ENCODE peak calls at places on chromosomes 1 and 21, in nine cellular contexts. One of them, this sample, is unnamed.

GRCh38 chr1:180151508-180151907 is 3.2 kb upstream of the QSOX1 start:
- DNase-seq in kidney epithelial cell: no peak
- DNase-seq in cardiac muscle cell: no peak
- DNase-seq in endodermal cell: no peak
- DNase-seq in Calu3: peak
- DNase-seq in AG04450: peak
- DNase-seq in fibroblast of pulmonary artery: peak
- DNase-seq in NB4: no peak
- DNase-seq in activated CD8-positive, alpha-beta T cell treated with anti-CD3 and anti-CD28 coated beads for 36 hours: no peak
- DNase-seq in this sample: no peak

GRCh38 chr21:29987762-29988161 is 48.0 kb upstream of the GRIK1 start:
- DNase-seq in kidney epithelial cell: no peak
- DNase-seq in cardiac muscle cell: no peak
- DNase-seq in endodermal cell: no peak
- DNase-seq in Calu3: no peak
- DNase-seq in AG04450: no peak
- DNase-seq in fibroblast of pulmonary artery: no peak
- DNase-seq in NB4: no peak
- DNase-seq in activated CD8-positive, alpha-beta T cell treated with anti-CD3 and anti-CD28 coated beads for 36 hours: no peak
- DNase-seq in this sample: no peak

GRCh38 chr1:16131636-16132324 is 24.1 kb downstream of the EPHA2 start:
- DNase-seq in kidney epithelial cell: no peak
- DNase-seq in cardiac muscle cell: no peak
- DNase-seq in endodermal cell: no peak
- DNase-seq in Calu3: no peak
- DNase-seq in AG04450: no peak
- DNase-seq in fibroblast of pulmonary artery: no peak
- DNase-seq in NB4: no peak
- DNase-seq in activated CD8-positive, alpha-beta T cell treated with anti-CD3 and anti-CD28 coated beads for 36 hours: no peak
- DNase-seq in this sample: no peak

GRCh38 chr21:37915516-37915915 is 741 bp downstream of the KCNJ6 start:
- DNase-seq in kidney epithelial cell: no peak
- DNase-seq in cardiac muscle cell: peak
- DNase-seq in endodermal cell: no peak
- DNase-seq in Calu3: no peak
- DNase-seq in AG04450: no peak
- DNase-seq in fibroblast of pulmonary artery: no peak
- DNase-seq in NB4: no peak
- DNase-seq in activated CD8-positive, alpha-beta T cell treated with anti-CD3 and anti-CD28 coated beads for 36 hours: no peak
- DNase-seq in this sample: no peak

GRCh38 chr1:201421041-201421440 is 489 bp downstream of the TNNI1 start:
- DNase-seq in kidney epithelial cell: no peak
- DNase-seq in cardiac muscle cell: no peak
- DNase-seq in endodermal cell: peak
- DNase-seq in Calu3: no peak
- DNase-seq in AG04450: no peak
- DNase-seq in fibroblast of pulmonary artery: no peak
- DNase-seq in NB4: no peak
- DNase-seq in activated CD8-positive, alpha-beta T cell treated with anti-CD3 and anti-CD28 coated beads for 36 hours: no peak
- DNase-seq in this sample: no peak

GRCh38 chr1:82818596-82818995 is 1017.9 kb downstream of the ADGRL2 start:
- DNase-seq in kidney epithelial cell: no peak
- DNase-seq in cardiac muscle cell: no peak
- DNase-seq in endodermal cell: no peak
- DNase-seq in Calu3: no peak
- DNase-seq in AG04450: no peak
- DNase-seq in fibroblast of pulmonary artery: no peak
- DNase-seq in NB4: no peak
- DNase-seq in activated CD8-positive, alpha-beta T cell treated with anti-CD3 and anti-CD28 coated beads for 36 hours: no peak
- DNase-seq in this sample: no peak

GRCh38 chr1:229207916-229208315 is 63.0 kb upstream of the RAB4A start:
- DNase-seq in kidney epithelial cell: no peak
- DNase-seq in cardiac muscle cell: no peak
- DNase-seq in endodermal cell: no peak
- DNase-seq in Calu3: no peak
- DNase-seq in AG04450: no peak
- DNase-seq in fibroblast of pulmonary artery: no peak
- DNase-seq in NB4: no peak
- DNase-seq in activated CD8-positive, alpha-beta T cell treated with anti-CD3 and anti-CD28 coated beads for 36 hours: no peak
- DNase-seq in this sample: no peak

GRCh38 chr1:76635784-76636183 is 231.5 kb upstream of the ST6GALNAC5 start:
- DNase-seq in kidney epithelial cell: no peak
- DNase-seq in cardiac muscle cell: no peak
- DNase-seq in endodermal cell: no peak
- DNase-seq in Calu3: no peak
- DNase-seq in AG04450: no peak
- DNase-seq in fibroblast of pulmonary artery: peak
- DNase-seq in NB4: no peak
- DNase-seq in activated CD8-positive, alpha-beta T cell treated with anti-CD3 and anti-CD28 coated beads for 36 hours: no peak
- DNase-seq in this sample: no peak

GRCh38 chr21:44711327-44712202 is at the start of gene TSPEAR:
- DNase-seq in kidney epithelial cell: no peak
- DNase-seq in cardiac muscle cell: peak
- DNase-seq in endodermal cell: peak
- DNase-seq in Calu3: no peak
- DNase-seq in AG04450: no peak
- DNase-seq in fibroblast of pulmonary artery: no peak
- DNase-seq in NB4: no peak
- DNase-seq in activated CD8-positive, alpha-beta T cell treated with anti-CD3 and anti-CD28 coated beads for 36 hours: no peak
- DNase-seq in this sample: no peak

GRCh38 chr1:2606806-2607680 is 20.5 kb downstream of the PRXL2B start:
- DNase-seq in kidney epithelial cell: no peak
- DNase-seq in cardiac muscle cell: no peak
- DNase-seq in endodermal cell: peak
- DNase-seq in Calu3: no peak
- DNase-seq in AG04450: no peak
- DNase-seq in fibroblast of pulmonary artery: no peak
- DNase-seq in NB4: no peak
- DNase-seq in activated CD8-positive, alpha-beta T cell treated with anti-CD3 and anti-CD28 coated beads for 36 hours: no peak
- DNase-seq in this sample: no peak

GRCh38 chr1:18657436-18658179 is 27.0 kb downstream of the PAX7 start:
- DNase-seq in kidney epithelial cell: no peak
- DNase-seq in cardiac muscle cell: no peak
- DNase-seq in endodermal cell: no peak
- DNase-seq in Calu3: no peak
- DNase-seq in AG04450: no peak
- DNase-seq in fibroblast of pulmonary artery: no peak
- DNase-seq in NB4: no peak
- DNase-seq in activated CD8-positive, alpha-beta T cell treated with anti-CD3 and anti-CD28 coated beads for 36 hours: no peak
- DNase-seq in this sample: no peak

GRCh38 chr1:201020647-201021332 is 2.7 kb downstream of the KIF21B start:
- DNase-seq in kidney epithelial cell: no peak
- DNase-seq in cardiac muscle cell: no peak
- DNase-seq in endodermal cell: peak
- DNase-seq in Calu3: no peak
- DNase-seq in AG04450: no peak
- DNase-seq in fibroblast of pulmonary artery: peak
- DNase-seq in NB4: peak
- DNase-seq in activated CD8-positive, alpha-beta T cell treated with anti-CD3 and anti-CD28 coated beads for 36 hours: peak
- DNase-seq in this sample: no peak

GRCh38 chr1:186102559-186103148 is 272.4 kb downstream of the TPR start:
- DNase-seq in kidney epithelial cell: peak
- DNase-seq in cardiac muscle cell: peak
- DNase-seq in endodermal cell: no peak
- DNase-seq in Calu3: no peak
- DNase-seq in AG04450: peak
- DNase-seq in fibroblast of pulmonary artery: peak
- DNase-seq in NB4: peak
- DNase-seq in activated CD8-positive, alpha-beta T cell treated with anti-CD3 and anti-CD28 coated beads for 36 hours: no peak
- DNase-seq in this sample: no peak
- TF ChIP-seq CTCF in kidney epithelial cell: no peak
- TF ChIP-seq CTCF in cardiac muscle cell: no peak
- TF ChIP-seq CTCF in endodermal cell: no peak
- TF ChIP-seq CTCF in Calu3: no peak
- TF ChIP-seq CTCF in AG04450: no peak
- TF ChIP-seq CTCF in fibroblast of pulmonary artery: no peak
- TF ChIP-seq CTCF in NB4: no peak
- TF ChIP-seq CTCF in activated CD8-positive, alpha-beta T cell treated with anti-CD3 and anti-CD28 coated beads for 36 hours: no peak
- TF ChIP-seq CTCF in this sample: no peak

GRCh38 chr1:108570998-108571401 is 11.1 kb downstream of the EEIG2 start:
- DNase-seq in kidney epithelial cell: no peak
- DNase-seq in cardiac muscle cell: peak
- DNase-seq in endodermal cell: no peak
- DNase-seq in Calu3: peak
- DNase-seq in AG04450: no peak
- DNase-seq in fibroblast of pulmonary artery: no peak
- DNase-seq in NB4: no peak
- DNase-seq in activated CD8-positive, alpha-beta T cell treated with anti-CD3 and anti-CD28 coated beads for 36 hours: no peak
- DNase-seq in this sample: no peak

GRCh38 chr1:108569097-108569728 is 9.3 kb downstream of the EEIG2 start:
- DNase-seq in kidney epithelial cell: no peak
- DNase-seq in cardiac muscle cell: no peak
- DNase-seq in endodermal cell: no peak
- DNase-seq in Calu3: no peak
- DNase-seq in AG04450: no peak
- DNase-seq in fibroblast of pulmonary artery: no peak
- DNase-seq in NB4: no peak
- DNase-seq in activated CD8-positive, alpha-beta T cell treated with anti-CD3 and anti-CD28 coated beads for 36 hours: no peak
- DNase-seq in this sample: no peak

GRCh38 chr1:108572182-108572581 is 12.3 kb downstream of the EEIG2 start:
- DNase-seq in kidney epithelial cell: no peak
- DNase-seq in cardiac muscle cell: no peak
- DNase-seq in endodermal cell: no peak
- DNase-seq in Calu3: no peak
- DNase-seq in AG04450: no peak
- DNase-seq in fibroblast of pulmonary artery: no peak
- DNase-seq in NB4: no peak
- DNase-seq in activated CD8-positive, alpha-beta T cell treated with anti-CD3 and anti-CD28 coated beads for 36 hours: peak
- DNase-seq in this sample: no peak

GRCh38 chr1:108568589-108568988 is 8.7 kb downstream of the EEIG2 start:
- DNase-seq in kidney epithelial cell: no peak
- DNase-seq in cardiac muscle cell: no peak
- DNase-seq in endodermal cell: no peak
- DNase-seq in Calu3: no peak
- DNase-seq in AG04450: no peak
- DNase-seq in fibroblast of pulmonary artery: no peak
- DNase-seq in NB4: no peak
- DNase-seq in activated CD8-positive, alpha-beta T cell treated with anti-CD3 and anti-CD28 coated beads for 36 hours: no peak
- DNase-seq in this sample: no peak

DNA sequence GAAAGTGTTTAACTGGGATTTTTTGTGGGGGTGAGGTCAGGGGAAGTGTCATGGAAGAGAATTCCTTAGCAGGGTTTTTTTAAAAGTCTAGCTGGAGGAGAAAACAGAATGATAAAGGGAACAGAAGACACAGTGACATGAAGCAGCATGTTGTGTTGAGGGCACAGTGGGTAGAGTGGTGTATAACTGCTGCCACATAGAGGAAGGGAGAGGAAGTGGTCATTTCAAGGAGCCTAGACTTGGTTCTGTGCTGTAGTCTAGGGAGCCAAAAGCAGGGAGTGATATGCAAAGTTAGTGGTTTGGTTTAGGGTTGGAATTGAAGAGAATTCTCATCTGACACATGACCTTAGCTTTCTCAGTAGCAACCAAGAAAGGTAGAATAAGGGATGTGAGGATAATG is 10.2 kb downstream of the EEIG2 start:
- DNase-seq in kidney epithelial cell: no peak
- DNase-seq in cardiac muscle cell: peak
- DNase-seq in endodermal cell: no peak
- DNase-seq in Calu3: no peak
- DNase-seq in AG04450: no peak
- DNase-seq in fibroblast of pulmonary artery: peak
- DNase-seq in NB4: peak
- DNase-seq in activated CD8-positive, alpha-beta T cell treated with anti-CD3 and anti-CD28 coated beads for 36 hours: peak
- DNase-seq in this sample: peak
- TF ChIP-seq CTCF in kidney epithelial cell: peak
- TF ChIP-seq CTCF in cardiac muscle cell: peak
- TF ChIP-seq CTCF in endodermal cell: peak
- TF ChIP-seq CTCF in Calu3: no peak
- TF ChIP-seq CTCF in AG04450: peak
- TF ChIP-seq CTCF in fibroblast of pulmonary artery: peak
- TF ChIP-seq CTCF in NB4: peak
- TF ChIP-seq CTCF in activated CD8-positive, alpha-beta T cell treated with anti-CD3 and anti-CD28 coated beads for 36 hours: peak
- TF ChIP-seq CTCF in this sample: peak

DNA sequence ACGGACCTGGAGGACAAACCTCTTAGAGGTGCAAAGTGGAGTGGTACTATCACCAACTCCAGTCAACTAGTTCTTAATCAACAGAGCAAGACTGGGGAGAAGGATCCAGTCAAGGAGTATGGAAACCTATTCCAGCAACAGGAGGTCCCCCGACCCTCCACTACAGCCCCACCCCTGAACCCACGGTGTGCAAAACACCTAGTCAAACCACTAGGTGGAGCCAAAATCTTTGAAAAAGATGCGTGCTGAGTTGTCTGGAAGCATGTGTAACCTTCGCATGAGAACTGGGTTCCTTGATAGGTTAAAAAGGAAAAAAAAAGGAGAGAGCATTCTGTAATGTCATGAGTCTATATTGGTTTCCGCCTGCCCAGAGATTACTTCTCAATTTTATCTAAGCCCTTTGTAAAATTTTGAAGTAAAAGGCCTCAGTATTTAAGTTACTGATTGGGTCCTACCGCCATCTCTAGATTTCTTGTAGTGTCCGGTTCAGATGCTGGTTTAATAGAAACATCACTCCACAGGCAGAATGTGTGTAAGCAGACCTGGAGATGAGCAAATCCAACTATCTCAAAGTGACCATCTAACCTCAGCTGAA is 81.9 kb upstream of the HAO2 start:
- DNase-seq in kidney epithelial cell: no peak
- DNase-seq in cardiac muscle cell: peak
- DNase-seq in endodermal cell: peak
- DNase-seq in Calu3: peak
- DNase-seq in AG04450: no peak
- DNase-seq in fibroblast of pulmonary artery: peak
- DNase-seq in NB4: peak
- DNase-seq in activated CD8-positive, alpha-beta T cell treated with anti-CD3 and anti-CD28 coated beads for 36 hours: peak
- DNase-seq in this sample: peak
- TF ChIP-seq CTCF in kidney epithelial cell: peak
- TF ChIP-seq CTCF in cardiac muscle cell: peak
- TF ChIP-seq CTCF in endodermal cell: peak
- TF ChIP-seq CTCF in Calu3: no peak
- TF ChIP-seq CTCF in AG04450: peak
- TF ChIP-seq CTCF in fibroblast of pulmonary artery: peak
- TF ChIP-seq CTCF in NB4: peak
- TF ChIP-seq CTCF in activated CD8-positive, alpha-beta T cell treated with anti-CD3 and anti-CD28 coated beads for 36 hours: peak
- TF ChIP-seq CTCF in this sample: peak

DNA sequence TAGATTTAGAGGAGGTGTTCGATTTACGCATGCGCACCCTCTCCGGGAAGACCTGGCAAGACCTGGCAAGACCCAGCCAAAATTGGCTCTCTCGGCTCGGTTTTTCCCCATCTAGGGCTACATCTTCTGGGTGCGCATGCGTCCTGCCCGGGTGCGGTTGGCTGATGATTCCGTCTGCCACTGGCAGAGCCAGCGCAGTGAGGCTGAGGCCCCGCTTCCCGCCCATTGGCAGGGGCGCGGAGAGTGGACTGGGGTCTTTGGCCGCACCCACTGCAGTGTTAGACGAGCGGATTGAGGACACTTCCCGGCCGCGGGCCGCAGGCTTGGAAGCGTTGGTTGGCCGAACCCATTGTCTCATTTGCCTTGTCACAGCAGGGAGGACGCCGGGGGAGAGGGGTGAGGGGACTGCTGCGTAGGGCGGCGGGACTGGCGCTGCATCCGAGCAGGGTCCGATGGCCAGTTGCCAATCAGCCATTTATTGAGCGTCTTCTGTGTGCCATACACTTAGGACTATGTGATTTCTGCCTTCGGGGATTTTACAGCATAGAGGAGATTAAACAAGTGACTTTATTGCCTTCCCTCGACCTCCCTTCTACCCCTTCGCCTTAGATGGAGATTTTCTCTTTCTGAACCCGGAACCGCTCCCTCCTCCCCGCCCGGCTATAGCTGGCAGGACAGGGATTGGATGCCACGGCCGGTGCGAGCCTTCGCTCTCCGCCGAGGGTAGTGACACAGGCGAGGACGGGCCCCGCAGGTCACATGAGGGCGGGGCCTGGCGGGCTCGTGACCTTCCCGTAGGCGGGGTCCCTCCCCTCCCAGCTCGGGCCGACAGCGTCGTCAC is 43.7 kb downstream of the MEF2D start:
- DNase-seq in kidney epithelial cell: peak
- DNase-seq in cardiac muscle cell: peak
- DNase-seq in endodermal cell: peak
- DNase-seq in Calu3: peak
- DNase-seq in AG04450: peak
- DNase-seq in fibroblast of pulmonary artery: peak
- DNase-seq in NB4: peak
- DNase-seq in activated CD8-positive, alpha-beta T cell treated with anti-CD3 and anti-CD28 coated beads for 36 hours: peak
- DNase-seq in this sample: peak
- TF ChIP-seq CTCF in kidney epithelial cell: no peak
- TF ChIP-seq CTCF in cardiac muscle cell: no peak
- TF ChIP-seq CTCF in endodermal cell: no peak
- TF ChIP-seq CTCF in Calu3: no peak
- TF ChIP-seq CTCF in AG04450: no peak
- TF ChIP-seq CTCF in fibroblast of pulmonary artery: no peak
- TF ChIP-seq CTCF in NB4: no peak
- TF ChIP-seq CTCF in activated CD8-positive, alpha-beta T cell treated with anti-CD3 and anti-CD28 coated beads for 36 hours: peak
- TF ChIP-seq CTCF in this sample: no peak

This sample was measured in GM13976.